ENCODE peak calls at places on chromosomes 16 and 17, in five cellular contexts. O is Daoy, S is NCI-H1436 treated with DMSO at 0.1 percent for 48 hours, K is amygdala, T is skeletal muscle cell. N is an unnamed sample.

GRCh38 chr16:48409839-48410610 is 24.8 kb upstream of the SIAH1 start:
- DNase-seq in O (peak), S (no peak), K (no peak), T (peak), N (no peak)

GRCh38 chr16:48384305-48384981 is 770 bp downstream of the SIAH1 start:
- DNase-seq in O (peak), S (no peak), K (peak), T (no peak), N (peak)

GRCh38 chr16:73093146-73094144 is 45.5 kb upstream of the ZFHX3 start:
- DNase-seq in O (peak), S (no peak), K (no peak), T (no peak), N (no peak)

GRCh38 chr17:53571342-53571741 is 251.4 kb upstream of the KIF2B start:
- DNase-seq in O (no peak), S (no peak), K (no peak), T (no peak), N (no peak)

GRCh38 chr17:13626703-13627102 is 25.0 kb upstream of the HS3ST3A1 start:
- DNase-seq in O (peak), S (no peak), K (no peak), T (peak), N (no peak)

GRCh38 chr17:496761-497586 is 144.4 kb upstream of the RPH3AL start:
- DNase-seq in O (peak), S (no peak), K (no peak), T (no peak), N (no peak)

GRCh38 chr16:2860826-2861567 is 3.0 kb upstream of the PRSS22 start:
- DNase-seq in O (peak), S (no peak), K (no peak), T (no peak), N (no peak)

GRCh38 chr17:74113326-74113725 is 90.2 kb upstream of the RPL38 start:
- DNase-seq in O (no peak), S (no peak), K (no peak), T (no peak), N (no peak)

GRCh38 chr17:40605301-40605700 is 40.0 kb upstream of the CCR7 start:
- DNase-seq in O (no peak), S (no peak), K (no peak), T (no peak), N (no peak)

N was measured in H9.